ENCODE peak calls at places on chromosomes 13 and 19, in four cellular contexts. O is uterus, E is psoas muscle, F is stomach. W is an unnamed sample.

GRCh38 chr13:35471466-35472307 is 4.8 kb downstream of the MAB21L1 start:
- DNase-seq in E (no peak), F (no peak), O (no peak), W (no peak)

GRCh38 chr13:110549795-110550160 is 11.7 kb downstream of the RAB20 start:
- DNase-seq in O (no peak), E (no peak), F (no peak), W (no peak)

GRCh38 chr19:42375415-42376176 is 14.5 kb downstream of the CNFN start:
- DNase-seq in O (no peak), F (no peak), E (no peak), W (no peak)

GRCh38 chr19:13149628-13150186 is 468 bp downstream of the STX10 start:
- DNase-seq in O (no peak), E (peak; percentile 62), F (peak; percentile 61), W (peak; percentile 45)

GRCh38 chr13:98626298-98626940 is 49.5 kb upstream of the STK24 start:
- DNase-seq in O (no peak), E (no peak), F (no peak), W (no peak)

GRCh38 chr19:16435238-16435911 is 36.4 kb downstream of the EPS15L1 start:
- DNase-seq in O (peak; percentile 71), F (no peak), E (peak; percentile 67), W (no peak)

GRCh38 chr19:47729799-47730520 is 15.4 kb upstream of the NOP53 start:
- DNase-seq in O (peak; percentile 68), F (peak; percentile 81), E (peak; percentile 74), W (peak; percentile 88)

GRCh38 chr19:17753976-17754375 is 2.7 kb downstream of the FCHO1 start:
- DNase-seq in O (no peak), F (no peak), E (no peak), W (no peak)

GRCh38 chr19:40400521-40400920 is 10.5 kb upstream of the HIPK4 start:
- DNase-seq in E (no peak), F (no peak), O (no peak), W (no peak)

GRCh38 chr13:114315074-114315785 is 927 bp downstream of the CHAMP1 start:
- DNase-seq in O (no peak), E (no peak), F (no peak), W (no peak)

GRCh38 chr19:33295621-33296472 is 6.5 kb downstream of the CEBPA start:
- DNase-seq in F (no peak), E (no peak), O (no peak), W (no peak)

GRCh38 chr13:30313307-30313706 is 6.0 kb upstream of the KATNAL1 start:
- DNase-seq in F (no peak), O (no peak), E (no peak), W (no peak)

GRCh38 chr13:98476538-98476966 is 100.4 kb downstream of the STK24 start:
- DNase-seq in O (peak; percentile 58), F (peak; percentile 66), E (peak; percentile 69), W (peak; percentile 43)

GRCh38 chr19:17332677-17333581 is 1.7 kb downstream of the ANO8 start:
- DNase-seq in O (no peak), E (no peak), F (no peak), W (no peak)

GRCh38 chr13:43269037-43269476 is 245.7 kb downstream of the DNAJC15 start:
- DNase-seq in O (peak; percentile 57), F (peak; percentile 70), E (no peak), W (no peak)

GRCh38 chr19:46386151-46386550 is 27.2 kb downstream of the CCDC8 start:
- DNase-seq in E (no peak), F (no peak), O (no peak), W (no peak)

GRCh38 chr13:33281951-33282595 is 3.5 kb downstream of the STARD13 start:
- DNase-seq in F (no peak), O (no peak), E (no peak), W (no peak)

GRCh38 chr13:33279898-33280549 is 5.5 kb downstream of the STARD13 start:
- DNase-seq in E (no peak), F (no peak), O (no peak), W (no peak)

GRCh38 chr13:33279414-33279813 is 6.1 kb downstream of the STARD13 start:
- DNase-seq in O (no peak), F (no peak), E (no peak), W (no peak)

GRCh38 chr13:33280550-33280905 is 5.0 kb downstream of the STARD13 start:
- DNase-seq in F (no peak), E (no peak), O (no peak), W (no peak)

GRCh38 chr13:33280923-33281322 is 4.6 kb downstream of the STARD13 start:
- DNase-seq in O (no peak), F (no peak), E (no peak), W (no peak)
- H3K27ac ChIP-seq in O (no peak overlapping the region), F (peak overlapping the region; percentile 96), E (peak overlapping the region; percentile 80), W (no peak overlapping the region)

DNA sequence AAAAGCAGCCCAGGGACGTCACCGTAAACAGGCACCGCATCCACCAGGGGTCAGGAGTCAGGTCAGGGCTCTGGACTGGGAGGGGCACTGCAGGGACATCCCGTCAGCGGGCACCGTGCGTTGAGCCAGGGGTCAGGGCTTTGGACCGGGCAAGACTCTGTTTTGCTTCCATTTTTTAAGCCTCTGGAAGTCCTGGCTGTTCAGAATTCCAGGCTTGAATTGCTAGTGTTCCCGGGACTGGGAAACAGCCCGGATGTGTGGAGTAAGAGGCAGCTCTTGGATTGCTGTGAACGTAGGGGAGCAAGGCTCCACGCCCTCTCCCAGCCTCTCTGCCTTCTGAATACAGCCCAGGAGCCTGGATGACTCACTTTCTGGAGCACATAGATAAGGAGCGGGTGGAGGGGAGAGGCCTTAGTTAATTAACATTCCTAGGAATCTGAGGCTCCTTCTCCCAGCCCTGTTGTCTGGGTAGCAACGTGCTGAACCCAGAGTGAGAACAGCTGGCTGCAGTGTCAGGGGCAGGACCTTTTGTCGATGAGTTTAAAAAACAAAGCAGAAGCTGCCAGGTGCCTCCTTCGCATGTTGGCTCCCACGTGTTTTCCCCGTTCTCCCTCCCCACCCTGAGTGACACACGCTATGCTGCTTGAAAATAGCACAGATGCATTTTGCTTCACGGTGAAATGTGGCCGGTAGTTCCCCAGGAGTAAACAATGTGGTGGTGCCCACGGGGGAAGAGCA is 21.9 kb downstream of the ATP11A start:
- DNase-seq in F (peak; percentile 74), O (peak; percentile 93), E (peak; percentile 83), W (peak; percentile 85)
- TF ChIP-seq CTCF in F (no peak), O (no peak), E (peak; percentile 18), W (peak; percentile 17)

GRCh38 chr13:97289514-97290298 is 67.6 kb downstream of the MBNL2 start:
- DNase-seq in O (no peak), E (no peak), F (no peak), W (no peak)
- H3K27ac ChIP-seq in O (no peak overlapping the region), E (peak overlapping the region; percentile 21), F (no peak overlapping the region), W (no peak overlapping the region)

DNA sequence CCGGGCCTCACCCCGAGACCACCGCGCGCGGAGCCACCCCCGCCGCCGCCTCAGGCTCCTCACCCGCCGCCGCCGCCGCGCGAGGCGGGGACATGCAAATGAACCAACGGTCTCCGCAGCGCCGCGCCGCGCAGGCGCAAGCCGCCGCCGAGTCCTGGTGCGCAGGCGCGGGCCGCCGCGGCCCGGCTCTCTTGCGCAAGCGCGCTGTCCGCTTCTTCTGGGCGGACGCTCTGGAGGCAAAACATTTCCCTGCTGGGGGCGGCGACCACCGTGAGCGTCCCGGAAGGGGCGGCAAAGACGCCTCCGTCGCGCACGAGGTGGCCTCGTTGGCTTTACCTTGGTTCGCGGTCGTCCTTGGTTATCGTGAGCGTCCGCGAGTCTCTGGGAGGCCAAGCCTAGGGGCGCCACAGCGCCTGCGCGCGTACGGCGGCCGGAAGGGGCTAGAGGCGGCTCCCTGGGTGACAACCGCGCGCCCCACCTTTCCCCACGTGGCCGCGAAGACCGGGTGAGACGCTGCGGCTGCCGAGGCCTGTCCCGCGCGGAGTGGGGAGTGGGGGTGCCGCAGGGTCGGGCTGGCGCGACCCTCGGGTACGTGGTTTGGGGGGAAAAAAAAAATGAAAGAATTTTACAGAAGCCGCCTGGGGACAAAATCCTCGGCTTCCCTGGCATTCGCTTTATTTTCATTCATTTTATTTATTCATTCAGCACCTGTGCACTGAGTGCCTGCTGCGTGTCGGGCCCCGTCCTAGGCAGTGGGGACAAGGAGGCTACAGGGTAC is at the start of the genes ARMC6 and SUGP2:
- DNase-seq in E (peak; percentile 87), F (peak; percentile 88), O (peak; percentile 89), W (peak; percentile 87)
- TF ChIP-seq CTCF in E (peak; percentile 10), F (no peak), O (peak; percentile 22), W (no peak)

DNA sequence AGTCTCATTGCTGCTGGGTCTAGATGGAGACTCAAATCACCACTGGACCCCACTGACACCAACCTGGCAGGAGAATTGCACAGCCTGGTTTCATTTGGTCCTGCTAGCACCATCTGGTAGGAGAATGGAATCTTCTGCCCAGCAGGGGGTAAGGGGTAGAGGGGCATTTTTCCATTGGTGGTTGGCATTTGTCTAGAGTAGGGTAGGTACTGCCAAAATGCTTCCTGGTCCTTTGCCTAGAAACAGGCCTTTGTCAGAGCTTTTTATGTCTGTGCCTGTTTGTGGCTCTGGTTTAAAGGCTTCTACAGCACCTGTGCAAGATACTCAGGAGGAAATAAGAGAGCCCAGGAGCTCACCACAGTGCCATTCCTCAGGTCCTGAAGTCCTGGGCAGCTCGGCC is 121.3 kb downstream of the KCTD12 start:
- DNase-seq in O (no peak), F (no peak), E (no peak), W (no peak)
- H3K27ac ChIP-seq in O (peak overlapping the region; percentile 46), F (peak overlapping the region; percentile 30), E (peak overlapping the region; percentile 15), W (peak overlapping the region; percentile 77)

DNA sequence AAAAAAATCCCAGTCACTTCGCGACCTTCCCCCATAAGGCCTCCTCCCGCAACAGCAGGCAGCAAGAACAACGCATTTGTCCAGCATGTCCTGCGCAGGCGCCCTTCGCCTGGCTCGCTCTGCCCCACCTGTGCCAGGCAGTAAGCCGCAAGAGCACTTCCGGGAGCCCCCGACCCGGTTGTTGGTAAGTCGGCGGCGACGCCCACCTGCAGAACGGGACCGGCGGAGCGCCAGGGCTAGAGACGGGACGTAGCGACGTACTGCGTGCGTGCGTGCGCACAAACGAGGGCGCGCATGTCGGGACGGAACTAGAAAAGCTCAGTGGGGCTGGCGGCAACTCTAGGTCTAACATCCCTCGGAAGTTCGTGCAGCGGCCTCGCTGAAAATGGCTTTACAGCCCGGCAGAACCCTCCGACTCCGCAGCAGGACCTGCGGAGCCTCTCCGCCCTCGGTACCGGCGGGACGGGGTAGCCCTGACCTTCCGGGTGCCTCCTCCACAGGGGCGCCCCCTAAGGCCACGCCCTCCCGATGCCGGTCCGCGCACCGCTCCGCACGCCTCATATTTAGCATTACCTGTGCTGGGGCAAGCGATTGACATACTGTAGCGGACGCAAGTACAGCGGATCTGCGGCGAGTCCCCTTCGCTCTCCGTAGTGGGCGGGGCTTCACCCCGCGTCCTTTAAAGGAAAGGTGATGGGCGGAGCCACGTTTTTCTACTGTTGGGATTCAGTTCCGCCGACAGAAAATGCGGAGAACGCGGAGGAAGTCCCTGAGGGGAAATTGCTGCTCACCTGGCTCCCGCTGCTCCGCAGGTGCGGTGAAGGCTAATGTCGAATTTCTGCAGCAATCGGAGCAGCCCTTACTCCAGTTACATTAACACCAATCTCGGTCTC is at the start of gene MTIF3:
- DNase-seq in O (peak; percentile 94), E (peak; percentile 94), F (peak; percentile 97), W (peak; percentile 95)
- TF ChIP-seq CTCF in O (no peak), E (no peak), F (no peak), W (no peak)

DNA sequence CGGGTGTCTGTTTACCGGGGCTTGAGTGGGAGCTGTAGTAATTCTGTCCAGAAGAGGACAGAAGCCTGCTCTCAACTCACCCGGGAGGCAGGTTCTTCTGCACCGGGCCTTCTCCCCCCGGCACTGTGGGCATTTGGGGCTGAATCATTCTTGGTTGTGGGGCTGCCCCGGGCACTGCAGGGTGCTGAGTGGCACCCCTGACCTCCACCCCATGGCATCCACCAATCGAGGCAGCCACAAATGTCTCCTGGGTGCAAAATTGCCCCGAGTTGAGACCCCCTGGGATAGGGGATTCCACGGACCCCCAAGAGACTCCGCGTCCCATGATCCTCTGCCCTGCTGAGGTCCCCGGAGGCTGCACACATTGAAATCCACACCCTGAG is 68.8 kb downstream of the GNG7 start:
- DNase-seq in O (no peak), F (no peak), E (no peak), W (no peak)
- H3K27ac ChIP-seq in O (no peak overlapping the region), F (peak overlapping the region; percentile 84), E (no peak overlapping the region), W (peak overlapping the region; percentile 83)